ENCODE peak calls at places on chromosomes 6 and 20, in six cellular contexts. I, N, V, T, Q and Y are unnamed samples.

GRCh38 chr6:161407581-161407980 is 133.7 kb upstream of the AGPAT4 start:
- DNase-seq in I (peak), N (no peak), V (no peak), T (peak), Q (peak), Y (no peak)

GRCh38 chr6:53679446-53679933 is 13.9 kb upstream of the KLHL31 start:
- DNase-seq in I (peak), N (peak), V (peak), T (no peak), Q (peak), Y (peak)

GRCh38 chr6:56693246-56693607 is 50.5 kb upstream of the DST start:
- DNase-seq in I (peak), N (no peak), V (no peak), T (no peak), Q (no peak), Y (no peak)

GRCh38 chr6:101429291-101429690 is 35.8 kb downstream of the GRIK2 start:
- DNase-seq in I (no peak), N (no peak), V (no peak), T (no peak), Q (no peak), Y (no peak)

GRCh38 chr6:150511313-150511712 is 88.4 kb upstream of the PLEKHG1 start:
- DNase-seq in I (no peak), N (no peak), V (no peak), T (peak), Q (no peak), Y (no peak)

GRCh38 chr6:151021878-151022277 is 156.4 kb downstream of the MTHFD1L start:
- DNase-seq in I (no peak), N (no peak), V (no peak), T (no peak), Q (no peak), Y (no peak)

GRCh38 chr20:38833154-38833856 is 27.8 kb downstream of the PPP1R16B start:
- DNase-seq in I (no peak), N (no peak), V (no peak), T (no peak), Q (no peak), Y (no peak)

GRCh38 chr20:41978246-41978790 is 360.1 kb upstream of the CHD6 start:
- DNase-seq in I (no peak), N (no peak), V (no peak), T (no peak), Q (no peak), Y (no peak)

GRCh38 chr20:15236812-15237211 is 899.4 kb upstream of the FLRT3 start:
- DNase-seq in I (peak), N (peak), V (peak), T (peak), Q (no peak), Y (peak)

GRCh38 chr20:8740265-8740664 is 328.6 kb upstream of the PLCB4 start:
- DNase-seq in I (no peak), N (no peak), V (no peak), T (peak), Q (no peak), Y (no peak)

GRCh38 chr6:144477396-144477795 is 192.3 kb downstream of the UTRN start:
- DNase-seq in I (no peak), N (no peak), V (no peak), T (no peak), Q (no peak), Y (no peak)

GRCh38 chr6:33118525-33119123 is 42.8 kb downstream of the HLA-DPB1 start:
- DNase-seq in I (peak), N (peak), V (peak), T (no peak), Q (peak), Y (no peak)

GRCh38 chr20:60869032-60869550 is 383.0 kb upstream of the CDH4 start:
- DNase-seq in I (no peak), N (no peak), V (no peak), T (no peak), Q (no peak), Y (no peak)

GRCh38 chr20:25206063-25206403 is 10.5 kb downstream of the ENTPD6 start:
- DNase-seq in I (no peak), N (no peak), V (no peak), T (no peak), Q (no peak), Y (no peak)

GRCh38 chr6:142262231-142262630 is 39.6 kb upstream of the ADGRG6 start:
- DNase-seq in I (no peak), N (no peak), V (no peak), T (no peak), Q (no peak), Y (no peak)

GRCh38 chr6:3328145-3328544 is 69.4 kb downstream of the PSMG4 start:
- DNase-seq in I (no peak), N (no peak), V (no peak), T (no peak), Q (no peak), Y (no peak)

GRCh38 chr20:45128066-45128465 is 3.8 kb upstream of the WFDC12 start:
- DNase-seq in I (no peak), N (no peak), V (no peak), T (no peak), Q (no peak), Y (no peak)

GRCh38 chr6:157242791-157243190 is 80.5 kb downstream of the TMEM242 start:
- DNase-seq in I (no peak), N (no peak), V (no peak), T (no peak), Q (no peak), Y (no peak)

GRCh38 chr6:154343473-154344308 is 12.9 kb downstream of the IPCEF1 start:
- DNase-seq in I (no peak), N (peak), V (no peak), T (no peak), Q (peak), Y (no peak)

GRCh38 chr20:3031524-3032147 is 11.8 kb upstream of the GNRH2 start:
- DNase-seq in I (no peak), N (no peak), V (no peak), T (no peak), Q (no peak), Y (no peak)

GRCh38 chr20:3037654-3038053 is 5.8 kb upstream of the GNRH2 start:
- DNase-seq in I (no peak), N (no peak), V (no peak), T (no peak), Q (no peak), Y (no peak)

GRCh38 chr20:3027987-3028386 is 15.4 kb upstream of the GNRH2 start:
- DNase-seq in I (no peak), N (no peak), V (no peak), T (no peak), Q (no peak), Y (no peak)

GRCh38 chr20:3038454-3038853 is 5.0 kb upstream of the GNRH2 start:
- DNase-seq in I (no peak), N (no peak), V (no peak), T (no peak), Q (peak), Y (no peak)

DNA sequence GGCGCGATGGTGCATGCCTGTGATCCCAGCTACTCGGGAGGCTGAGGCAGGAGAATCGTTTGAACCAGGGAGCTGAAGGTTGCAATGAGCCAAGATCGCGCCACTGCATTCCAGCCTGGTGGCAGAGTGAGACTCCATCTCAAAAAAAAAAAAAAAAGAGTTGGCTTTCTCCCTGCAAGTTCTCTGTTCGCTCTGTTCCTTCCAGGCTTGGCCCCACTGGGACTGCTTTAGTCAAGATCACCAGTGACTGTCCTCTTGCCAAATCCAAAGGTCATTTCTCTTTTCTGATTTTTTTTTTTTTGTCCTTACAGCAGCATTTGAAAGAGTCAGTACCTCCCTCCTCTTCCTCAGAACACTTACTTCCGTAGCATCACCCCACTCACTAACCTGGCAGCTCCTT is 10.8 kb upstream of the GNRH2 start:
- DNase-seq in I (no peak), N (no peak), V (no peak), T (no peak), Q (no peak), Y (no peak)
- TF ChIP-seq GABPA in I (no peak), N (no peak), V (no peak), T (no peak), Q (no peak), Y (no peak)

DNA sequence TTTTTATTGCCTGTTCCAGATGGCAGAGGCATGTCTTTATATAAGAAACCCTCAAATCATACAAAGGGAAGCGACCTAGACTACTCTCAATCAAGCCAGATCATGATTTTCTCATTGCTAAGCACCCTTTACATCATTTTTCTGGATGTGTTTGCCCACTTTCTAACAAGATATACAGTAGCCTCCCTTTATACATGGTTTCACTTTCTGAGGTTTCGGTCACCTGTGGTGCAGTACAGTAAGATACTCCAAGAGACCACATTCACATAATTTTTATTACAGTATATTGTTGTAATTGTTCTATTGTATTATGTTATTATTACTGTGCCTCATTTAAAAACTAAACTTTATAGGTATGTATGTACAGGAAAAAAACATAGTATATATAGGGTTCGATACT is 23.6 kb downstream of the TOMM6 start:
- DNase-seq in I (no peak), N (no peak), V (no peak), T (no peak), Q (no peak), Y (no peak)
- TF ChIP-seq GABPA in I (no peak), N (no peak), V (no peak), T (no peak), Q (no peak), Y (no peak)

DNA sequence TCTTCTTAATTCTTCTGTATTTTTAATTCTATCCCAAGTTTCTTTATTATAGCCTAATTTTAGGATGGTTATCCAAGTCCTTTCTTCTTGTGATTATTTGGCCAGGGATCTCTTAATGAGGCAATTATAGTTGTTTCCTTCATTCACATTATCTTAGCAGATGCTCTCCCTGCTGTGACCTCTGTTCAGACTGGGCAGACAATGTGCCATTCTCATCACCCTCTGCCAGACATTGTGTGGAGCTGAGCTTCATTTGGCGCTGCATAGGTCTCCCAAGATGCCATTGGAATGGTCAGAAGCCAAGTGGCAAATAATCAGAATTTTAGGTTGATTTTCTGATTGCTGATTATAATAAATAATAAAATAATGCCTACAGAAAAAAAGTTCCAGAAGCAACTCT is 79.5 kb downstream of the LIN28B start:
- DNase-seq in I (no peak), N (no peak), V (no peak), T (no peak), Q (no peak), Y (no peak)
- TF ChIP-seq GABPA in I (no peak), N (no peak), V (no peak), T (no peak), Q (no peak), Y (no peak)

GRCh38 chr6:6479706-6480250 is 108.7 kb upstream of the LY86 start:
- DNase-seq in I (no peak), N (no peak), V (no peak), T (no peak), Q (no peak), Y (no peak)

GRCh38 chr6:6486595-6486994 is 101.9 kb upstream of the LY86 start:
- DNase-seq in I (no peak), N (no peak), V (no peak), T (no peak), Q (no peak), Y (no peak)

DNA sequence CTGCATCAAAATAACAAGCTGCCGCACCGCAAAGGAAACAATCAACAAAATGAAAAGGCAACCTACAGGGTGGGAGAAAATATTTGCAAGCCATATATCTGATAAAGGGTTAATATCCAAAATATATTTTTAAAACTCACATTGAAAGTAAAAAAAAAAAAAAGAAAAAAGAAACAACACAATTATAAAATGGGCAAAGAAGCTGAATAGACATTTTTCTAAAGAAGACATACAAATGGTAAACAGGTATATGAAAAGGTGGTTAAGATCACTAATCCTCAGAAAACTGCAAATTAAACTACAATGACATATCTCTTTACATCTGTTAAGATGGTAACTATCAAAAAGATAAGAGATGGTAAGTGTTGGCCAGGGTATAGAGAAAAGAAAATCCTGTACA is 105.4 kb upstream of the LY86 start:
- DNase-seq in I (no peak), N (no peak), V (no peak), T (no peak), Q (no peak), Y (no peak)
- TF ChIP-seq GABPA in I (no peak), N (no peak), V (no peak), T (no peak), Q (no peak), Y (no peak)

DNA sequence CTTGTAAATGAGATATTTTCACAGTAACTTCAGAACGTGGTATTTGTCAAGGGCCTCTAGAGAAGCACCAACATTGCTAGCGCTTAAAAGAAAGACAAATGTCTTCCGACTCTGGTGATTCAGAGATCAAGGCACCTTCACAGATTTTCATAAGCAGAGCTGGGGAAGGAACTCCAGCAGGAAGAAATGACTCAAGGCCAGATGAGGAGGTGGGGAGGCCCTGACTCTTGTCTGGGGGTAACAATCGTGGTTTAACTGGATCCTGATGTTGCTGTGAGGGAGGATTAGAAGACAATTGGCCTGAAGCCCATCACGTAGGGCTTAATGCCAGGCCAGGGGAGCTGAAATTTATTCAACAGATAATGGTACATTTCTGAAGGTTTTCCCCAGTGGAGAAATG is 122.9 kb upstream of the QKI start:
- DNase-seq in I (no peak), N (no peak), V (no peak), T (no peak), Q (no peak), Y (no peak)
- TF ChIP-seq GABPA in I (no peak), N (no peak), V (no peak), T (no peak), Q (no peak), Y (no peak)

GRCh38 chr6:29757701-29758293 is 34.6 kb downstream of the HLA-F start:
- DNase-seq in I (no peak), N (no peak), V (no peak), T (no peak), Q (peak), Y (no peak)
- TF ChIP-seq GABPA in I (no peak), N (no peak), V (no peak), T (no peak), Q (no peak), Y (no peak)